ENCODE peak calls at places on chromosomes 12 and 14, in four cellular contexts. O, P, K and D are unnamed samples.

GRCh38 chr12:94173660-94174265 is 25.4 kb downstream of the PLXNC1 start:
- DNase-seq in O (peak; percentile 64), P (no peak), K (no peak), D (no peak)

GRCh38 chr14:60161176-60162107 is 3.8 kb downstream of the DHRS7 start:
- DNase-seq in O (no peak), P (peak; percentile 53), K (no peak), D (no peak)

GRCh38 chr12:3601466-3602150 is 110.6 kb downstream of the PRMT8 start:
- DNase-seq in O (no peak), P (no peak), K (no peak), D (no peak)

GRCh38 chr12:43957732-43958131 is 121.9 kb downstream of the TMEM117 start:
- DNase-seq in O (peak; percentile 52), P (peak; percentile 39), K (no peak), D (no peak)

GRCh38 chr12:93823616-93824410 is 146.6 kb downstream of the CRADD start:
- DNase-seq in O (no peak), P (no peak), K (no peak), D (no peak)

GRCh38 chr14:35708072-35708471 is 101.0 kb downstream of the RALGAPA1 start:
- DNase-seq in O (no peak), P (no peak), K (no peak), D (no peak)

GRCh38 chr12:14402697-14403096 is 37.2 kb downstream of the ATF7IP start:
- DNase-seq in O (no peak), P (no peak), K (no peak), D (no peak)

GRCh38 chr14:104473244-104473565 is 106.4 kb upstream of the C14orf180 start:
- DNase-seq in O (no peak), P (no peak), K (no peak), D (peak; percentile 31)

GRCh38 chr14:51566831-51567582 is 84.7 kb upstream of the FRMD6 start:
- DNase-seq in O (peak; percentile 55), P (no peak), K (no peak), D (no peak)

GRCh38 chr12:128864516-128865186 is 11.4 kb downstream of the GLT1D1 start:
- DNase-seq in O (no peak), P (no peak), K (no peak), D (no peak)

GRCh38 chr12:570237-570925 is 92.9 kb downstream of the NINJ2 start:
- DNase-seq in O (no peak), P (peak; percentile 86), K (no peak), D (no peak)

GRCh38 chr12:79685068-79685467 is 5.7 kb downstream of the PAWR start:
- DNase-seq in O (no peak), P (no peak), K (no peak), D (no peak)

GRCh38 chr12:47270782-47271664 is 191.3 kb upstream of the AMIGO2 start:
- DNase-seq in O (no peak), P (peak; percentile 43), K (no peak), D (no peak)

GRCh38 chr12:94644141-94644575 is 6.2 kb downstream of the TMCC3 start:
- DNase-seq in O (peak; percentile 52), P (peak; percentile 71), K (no peak), D (no peak)

GRCh38 chr12:91931110-91931509 is 214.5 kb downstream of the BTG1 start:
- DNase-seq in O (no peak), P (no peak), K (no peak), D (no peak)

GRCh38 chr12:122399254-122399591 is 23.2 kb downstream of the CLIP1 start:
- DNase-seq in O (no peak), P (no peak), K (no peak), D (no peak)

GRCh38 chr14:61296707-61297502 is 15.8 kb upstream of the TMEM30B start:
- DNase-seq in O (peak; percentile 59), P (peak; percentile 33), K (no peak), D (no peak)

GRCh38 chr14:104735830-104736642 is 12.0 kb downstream of the ADSS1 start:
- DNase-seq in O (no peak), P (peak; percentile 96), K (no peak), D (no peak)

GRCh38 chr12:130871286-130872178 is at the start of gene RAN:
- DNase-seq in O (peak; percentile 98), P (peak; percentile 96), K (peak; percentile 90), D (peak; percentile 71)

GRCh38 chr14:103207038-103207403 is 83.8 kb downstream of the TNFAIP2 start:
- DNase-seq in O (no peak), P (no peak), K (no peak), D (peak; percentile 69)

GRCh38 chr12:83945871-83946270 is 966.7 kb downstream of the SLC6A15 start:
- DNase-seq in O (no peak), P (peak; percentile 47), K (no peak), D (no peak)

GRCh38 chr14:81245771-81246170 is 25.0 kb upstream of the GTF2A1 start:
- DNase-seq in O (no peak), P (no peak), K (no peak), D (no peak)